ENCODE peak calls at places on chromosomes 2 and 18, in five cellular contexts. V is psoas muscle, G is mammary epithelial cell, T is BE2C, Y is tibial artery. A is an unnamed sample.

GRCh38 chr2:234444888-234445287 is 52.0 kb downstream of the ARL4C start:
- DNase-seq in V (no peak), G (peak), T (no peak), Y (no peak), A (no peak)

GRCh38 chr2:170822885-170823799 is 6.5 kb downstream of the GAD1 start:
- DNase-seq in V (no peak), G (no peak), T (no peak), Y (no peak), A (no peak)

GRCh38 chr2:148812306-148812705 is 62.7 kb upstream of the KIF5C start:
- DNase-seq in V (no peak), G (peak), T (peak), Y (no peak), A (no peak)

GRCh38 chr2:45813003-45813601 is 161.6 kb downstream of the PRKCE start:
- DNase-seq in V (no peak), G (no peak), T (peak), Y (no peak), A (no peak)

GRCh38 chr2:53366570-53366969 is 401.0 kb upstream of the CHAC2 start:
- DNase-seq in V (no peak), G (no peak), T (no peak), Y (no peak), A (no peak)

GRCh38 chr2:98912957-98913915 is 22.8 kb downstream of the CRACDL start:
- DNase-seq in V (no peak), G (peak), T (no peak), Y (peak), A (no peak)

GRCh38 chr18:55083461-55083860 is 124.2 kb upstream of the CCDC68 start:
- DNase-seq in V (no peak), G (no peak), T (no peak), Y (no peak), A (no peak)

GRCh38 chr2:2517399-2517798 is 186.3 kb upstream of the MYT1L start:
- DNase-seq in V (no peak), G (no peak), T (no peak), Y (no peak), A (no peak)

GRCh38 chr18:52352920-52353319 is 12.9 kb downstream of the DCC start:
- DNase-seq in V (no peak), G (no peak), T (no peak), Y (no peak), A (no peak)

GRCh38 chr2:231677632-231678104 is 30.7 kb upstream of the PTMA start:
- DNase-seq in V (peak), G (peak), T (peak), Y (peak), A (peak)

GRCh38 chr2:97760480-97761049 is 47.2 kb downstream of the ZAP70 start:
- DNase-seq in V (no peak), G (no peak), T (no peak), Y (no peak), A (no peak)

GRCh38 chr2:122062506-122062905 is 307.1 kb downstream of the TSN start:
- DNase-seq in V (no peak), G (no peak), T (no peak), Y (no peak), A (no peak)

GRCh38 chr2:152715854-152716428 is 1.3 kb downstream of the PRPF40A start:
- DNase-seq in V (no peak), G (peak), T (peak), Y (no peak), A (no peak)

GRCh38 chr2:29269095-29270090 is 154.2 kb downstream of the CLIP4 start:
- DNase-seq in V (no peak), G (no peak), T (no peak), Y (peak), A (no peak)

GRCh38 chr2:47737191-47737975 is 45.6 kb upstream of the MSH6 start:
- DNase-seq in V (no peak), G (no peak), T (no peak), Y (no peak), A (no peak)

GRCh38 chr2:74010087-74010541 is 25.4 kb downstream of the TET3 start:
- DNase-seq in V (no peak), G (peak), T (peak), Y (no peak), A (peak)

DNA sequence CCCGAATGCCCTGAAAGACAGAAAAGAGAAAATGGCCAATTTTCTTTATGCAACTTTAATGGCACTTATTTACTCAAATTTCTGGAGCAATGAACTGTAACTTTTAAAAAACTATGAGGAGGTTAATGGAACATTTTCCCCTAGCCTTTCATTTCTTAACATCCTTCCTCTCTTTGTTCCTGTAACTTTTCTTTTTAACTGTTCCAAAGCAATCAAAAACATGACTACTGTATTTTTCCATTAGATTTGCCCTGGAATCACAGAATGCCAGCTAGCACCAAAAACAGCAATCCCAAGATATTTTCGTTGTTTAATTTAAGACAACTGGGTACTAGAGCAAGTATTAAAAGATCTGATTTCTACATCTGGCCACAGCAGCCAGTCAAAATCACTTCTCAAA is 3.8 kb downstream of the STARD7 start:
- DNase-seq in V (no peak), G (no peak), T (no peak), Y (no peak), A (no peak)
- H3K4me3 ChIP-seq in V (peak), G (peak), T (no peak), Y (peak), A (no peak)

GRCh38 chr18:5756823-5757222 is 138.5 kb downstream of the TMEM200C start:
- DNase-seq in V (no peak), G (no peak), T (no peak), Y (no peak), A (no peak)

GRCh38 chr18:5759169-5759568 is 136.2 kb downstream of the TMEM200C start:
- DNase-seq in V (no peak), G (no peak), T (no peak), Y (no peak), A (no peak)
- H3K4me3 ChIP-seq in V (no peak), G (no peak), T (no peak), Y (no peak), A (no peak)

GRCh38 chr2:217521820-217522219 is 481.0 kb downstream of the TNS1 start:
- DNase-seq in V (no peak), G (no peak), T (no peak), Y (no peak), A (no peak)

GRCh38 chr2:217525076-217525475 is 477.7 kb downstream of the TNS1 start:
- DNase-seq in V (no peak), G (no peak), T (no peak), Y (no peak), A (no peak)

GRCh38 chr2:217527586-217528202 is 475.1 kb downstream of the TNS1 start:
- DNase-seq in V (no peak), G (peak), T (no peak), Y (no peak), A (no peak)

GRCh38 chr2:217520361-217521010 is 482.3 kb downstream of the TNS1 start:
- DNase-seq in V (no peak), G (no peak), T (no peak), Y (no peak), A (no peak)

GRCh38 chr2:217523246-217523645 is 479.5 kb downstream of the TNS1 start:
- DNase-seq in V (no peak), G (no peak), T (peak), Y (no peak), A (no peak)
- H3K4me3 ChIP-seq in V (no peak), G (no peak), T (no peak), Y (no peak), A (no peak)

DNA sequence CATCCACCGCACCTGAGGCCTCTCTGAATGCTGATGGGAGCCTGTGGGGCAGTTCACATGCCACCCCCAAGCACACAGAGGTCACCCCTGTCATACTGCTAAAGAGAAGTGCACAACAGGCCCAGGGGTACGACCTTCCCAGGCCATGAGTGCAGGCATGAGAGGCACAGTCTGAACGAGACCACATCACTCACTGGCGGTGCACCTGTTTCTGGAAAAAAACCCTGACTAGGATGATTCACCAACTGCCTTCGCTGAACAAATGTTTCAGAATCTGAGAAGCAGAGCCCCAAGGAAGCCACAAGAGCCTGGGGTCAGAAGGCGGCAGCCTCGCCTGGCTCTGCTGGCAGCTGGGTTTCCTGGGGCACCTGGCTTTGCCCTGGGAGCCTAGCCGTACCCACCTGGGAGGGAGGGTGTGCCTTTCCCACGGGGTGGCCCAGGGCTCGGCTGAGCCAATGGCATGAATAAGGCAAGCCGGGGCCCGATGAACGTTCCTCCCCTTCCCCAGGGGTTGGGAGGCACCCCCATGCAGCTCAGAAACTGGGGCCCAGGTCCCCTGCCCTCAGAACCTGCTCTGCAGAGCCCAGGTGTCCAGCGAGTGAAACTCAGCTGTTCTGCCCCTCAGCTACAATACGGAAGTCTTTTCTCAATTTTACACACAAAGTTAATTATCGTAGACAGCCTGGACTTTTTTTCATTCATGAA is 73.8 kb downstream of the HDAC4 start:
- DNase-seq in V (peak), G (peak), T (no peak), Y (no peak), A (no peak)
- H3K4me3 ChIP-seq in V (no peak), G (no peak), T (no peak), Y (no peak), A (no peak)

GRCh38 chr2:183035954-183036669 is 2.1 kb downstream of the NCKAP1 start:
- DNase-seq in V (no peak), G (no peak), T (no peak), Y (no peak), A (no peak)

GRCh38 chr2:183033951-183034350 is 4.3 kb downstream of the NCKAP1 start:
- DNase-seq in V (no peak), G (no peak), T (no peak), Y (no peak), A (no peak)

GRCh38 chr2:183037281-183037659 is 987 bp downstream of the NCKAP1 start:
- DNase-seq in V (no peak), G (peak), T (no peak), Y (no peak), A (no peak)

GRCh38 chr2:183034806-183035205 is 3.5 kb downstream of the NCKAP1 start:
- DNase-seq in V (no peak), G (no peak), T (no peak), Y (no peak), A (no peak)

DNA sequence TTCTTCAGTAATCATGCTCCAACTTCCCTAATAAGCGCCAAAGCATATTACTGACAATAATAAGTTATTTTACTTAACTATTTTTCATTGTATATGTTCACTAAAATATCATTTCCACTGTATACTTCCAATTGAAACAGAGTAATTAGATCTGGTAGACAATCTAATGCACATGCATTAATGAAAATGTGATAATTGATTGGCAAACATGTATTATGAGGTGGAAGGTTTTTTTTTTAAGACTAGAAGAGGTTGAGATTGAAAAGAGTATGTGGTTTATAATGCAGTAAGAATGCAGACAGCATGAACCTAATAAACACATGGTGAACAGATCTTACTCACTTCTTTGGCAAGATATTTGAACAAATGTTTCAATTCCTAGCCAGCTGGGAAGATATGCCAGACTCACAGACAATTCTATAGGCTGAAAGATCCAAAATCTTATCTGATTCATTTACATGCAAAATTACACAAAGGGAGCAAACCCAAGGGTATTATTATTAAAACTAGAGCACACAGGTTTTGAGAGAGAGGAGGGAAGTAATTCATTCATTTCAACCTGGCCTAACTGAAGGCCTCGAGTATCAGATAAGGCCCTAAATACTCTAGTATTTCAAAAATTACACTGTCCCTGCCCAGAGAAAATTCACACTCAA is 2.8 kb downstream of the NCKAP1 start:
- DNase-seq in V (no peak), G (peak), T (no peak), Y (no peak), A (no peak)
- H3K4me3 ChIP-seq in V (peak), G (peak), T (peak), Y (peak), A (peak)

GRCh38 chr18:44701227-44701626 is 20.5 kb downstream of the SETBP1 start:
- DNase-seq in V (no peak), G (no peak), T (no peak), Y (no peak), A (no peak)
- H3K4me3 ChIP-seq in V (no peak), G (peak), T (no peak), Y (no peak), A (no peak)